ENCODE peak calls at places on chromosomes 13 and 19, in eight cellular contexts. R, G, A, Y, H, X, B and K are unnamed samples.

GRCh38 chr19:38197937-38198704 is 25.9 kb downstream of the DPF1 start:
- DNase-seq in X (no peak), A (no peak), G (no peak), H (no peak), Y (no peak), B (no peak), R (no peak), K (no peak)

GRCh38 chr13:77623797-77624196 is 73.7 kb upstream of the SLAIN1 start:
- DNase-seq in R (no peak), A (no peak), G (no peak), H (no peak), X (no peak), Y (no peak), B (no peak), K (no peak)

GRCh38 chr19:35830986-35831385 is 18.3 kb upstream of the PRODH2 start:
- DNase-seq in A (no peak), Y (no peak), X (no peak), H (no peak), R (no peak), G (no peak), B (no peak), K (no peak)

GRCh38 chr19:41993612-41994483 is at the start of gene ATP1A3:
- DNase-seq in A (peak; percentile 93), B (peak; percentile 81), Y (no peak), G (peak; percentile 75), H (peak; percentile 72), R (peak; percentile 74), X (peak; percentile 51), K (peak; percentile 24)

GRCh38 chr19:54485846-54486245 is 12.8 kb upstream of the CDC42EP5 start:
- DNase-seq in A (no peak), X (no peak), H (no peak), R (no peak), G (no peak), Y (no peak), B (peak; percentile 12), K (no peak)

GRCh38 chr19:50557009-50557613 is 11.1 kb downstream of the LRRC4B start:
- DNase-seq in A (no peak), X (no peak), R (no peak), H (no peak), B (no peak), G (no peak), Y (no peak), K (no peak)

GRCh38 chr19:40576181-40576584 is 490 bp upstream of the SHKBP1 start:
- DNase-seq in X (no peak), A (peak; percentile 35), R (no peak), H (no peak), B (no peak), G (no peak), Y (no peak), K (no peak)

GRCh38 chr19:47350599-47350998 is 1.5 kb downstream of the DHX34 start:
- DNase-seq in B (peak; percentile 29), G (no peak), A (no peak), X (no peak), R (no peak), H (no peak), Y (no peak), K (no peak)

GRCh38 chr19:22733691-22734090 is 50.3 kb downstream of the ZNF99 start:
- DNase-seq in H (no peak), X (no peak), Y (no peak), B (no peak), R (no peak), A (no peak), G (no peak), K (no peak)

GRCh38 chr13:112722433-112723250 is 32.8 kb downstream of the ATP11A start:
- DNase-seq in A (no peak), B (peak; percentile 65), X (no peak), R (no peak), Y (no peak), H (no peak), G (no peak), K (peak; percentile 31)